ENCODE peak calls at places on chromosomes 1 and 21, in four cellular contexts. W is CD8-positive, alpha-beta memory T cell; M is aorta; X is heart left ventricle. Q is an unnamed sample.

GRCh38 chr1:209642817-209643216 is 9.4 kb downstream of the LAMB3 start:
- DNase-seq in W (no peak), M (no peak), X (no peak), Q (no peak)

GRCh38 chr1:155183775-155184221 is 10.1 kb downstream of the TRIM46 start:
- DNase-seq in W (peak; percentile 37), M (peak; percentile 42), X (no peak), Q (no peak)

GRCh38 chr1:186753241-186753640 is 73.0 kb upstream of the PTGS2 start:
- DNase-seq in W (no peak), M (no peak), X (no peak), Q (no peak)

GRCh38 chr1:87980494-87980893 is 651.8 kb downstream of the LMO4 start:
- DNase-seq in W (no peak), M (no peak), X (no peak), Q (no peak)

GRCh38 chr1:41919131-41919530 is 409 bp upstream of the HIVEP3 start:
- DNase-seq in W (no peak), M (no peak), X (no peak), Q (no peak)

GRCh38 chr1:88802950-88803349 is 88.4 kb downstream of the GTF2B start:
- DNase-seq in W (no peak), M (no peak), X (no peak), Q (no peak)

GRCh38 chr1:4700801-4701200 is 46.4 kb downstream of the AJAP1 start:
- DNase-seq in W (no peak), M (no peak), X (no peak), Q (no peak)

GRCh38 chr1:119253366-119253765 is 112.9 kb upstream of the WARS2 start:
- DNase-seq in W (no peak), M (no peak), X (no peak), Q (no peak)

GRCh38 chr21:37654596-37654995 is 261.7 kb downstream of the KCNJ6 start:
- DNase-seq in W (no peak), M (no peak), X (no peak), Q (no peak)

GRCh38 chr21:25385912-25386474 is 221.3 kb downstream of the MRPL39 start:
- DNase-seq in W (no peak), M (no peak), X (no peak), Q (peak; percentile 26)

GRCh38 chr1:43708006-43708412 is 673 bp downstream of the ST3GAL3 start:
- DNase-seq in W (no peak), M (no peak), X (no peak), Q (peak; percentile 5)

GRCh38 chr1:64363116-64363515 is 106.8 kb upstream of the CACHD1 start:
- DNase-seq in W (no peak), M (no peak), X (no peak), Q (no peak)

GRCh38 chr1:175367896-175368295 is 175.3 kb upstream of the KIAA0040 start:
- DNase-seq in W (no peak), M (no peak), X (no peak), Q (no peak)

GRCh38 chr21:42784896-42785451 is 94.4 kb downstream of the WDR4 start:
- DNase-seq in W (no peak), M (no peak), X (no peak), Q (no peak)

GRCh38 chr1:116824631-116825399 is 70.6 kb downstream of the CD2 start:
- DNase-seq in W (no peak), M (no peak), X (no peak), Q (no peak)

GRCh38 chr21:44956356-44957046 is 16.7 kb downstream of the SLX9 start:
- DNase-seq in W (no peak), M (peak; percentile 36), X (no peak), Q (no peak)

GRCh38 chr21:44955803-44956175 is 16.0 kb downstream of the SLX9 start:
- DNase-seq in W (no peak), M (peak; percentile 29), X (no peak), Q (no peak)

GRCh38 chr21:44958471-44959191 is 18.8 kb downstream of the SLX9 start:
- DNase-seq in W (no peak), M (peak; percentile 92), X (peak; percentile 86), Q (no peak)

GRCh38 chr21:44957901-44958451 is 18.1 kb downstream of the SLX9 start:
- DNase-seq in W (no peak), M (peak; percentile 54), X (no peak), Q (no peak)

DNA sequence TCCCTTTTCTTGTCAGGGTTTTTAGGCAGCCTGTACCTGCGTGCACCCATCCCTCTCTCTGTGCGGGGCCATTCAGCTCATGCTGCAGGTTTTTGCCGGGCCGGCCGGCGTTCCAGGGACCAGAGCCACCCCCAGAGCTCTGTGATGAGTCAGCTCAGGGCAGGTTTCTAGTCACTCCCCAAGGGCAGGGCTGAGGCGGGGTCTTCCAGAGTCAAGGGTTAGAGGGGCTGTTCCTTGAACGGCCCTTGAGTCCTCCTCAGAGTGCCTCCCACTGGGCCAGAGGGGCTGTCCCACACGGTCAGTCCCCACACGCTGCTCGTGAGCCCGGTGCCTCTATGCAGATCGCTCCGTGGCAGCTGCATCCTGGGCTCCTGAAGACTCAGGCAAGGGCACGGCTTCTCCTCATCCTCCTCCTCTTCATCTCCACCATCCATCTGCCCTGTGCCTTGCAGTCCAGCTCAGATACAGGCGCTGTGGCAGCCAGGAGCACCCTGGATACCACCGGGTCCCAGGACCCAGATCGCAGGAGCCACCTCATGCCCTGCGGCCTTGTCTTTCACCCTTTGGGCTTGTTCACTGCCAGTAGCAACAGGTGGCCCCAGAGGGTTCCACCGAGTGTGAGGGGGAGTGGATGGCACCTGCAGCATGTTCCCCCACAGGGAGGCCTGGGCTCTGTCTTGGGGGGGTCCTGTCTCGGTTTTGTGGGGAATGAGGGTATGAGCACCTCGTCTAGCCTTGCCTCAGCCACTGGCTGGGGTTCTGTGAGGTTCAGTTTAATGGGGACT is 17.4 kb downstream of the SLX9 start:
- DNase-seq in W (no peak), M (peak; percentile 43), X (no peak), Q (no peak)
- H3K36me3 ChIP-seq in W (peaks cover 9% of the 10 kb centered on the region), M (no peaks in the 10 kb centered on the region), X (peaks cover 4% of the 10 kb centered on the region), Q (peaks cover 4% of the 10 kb centered on the region)

DNA sequence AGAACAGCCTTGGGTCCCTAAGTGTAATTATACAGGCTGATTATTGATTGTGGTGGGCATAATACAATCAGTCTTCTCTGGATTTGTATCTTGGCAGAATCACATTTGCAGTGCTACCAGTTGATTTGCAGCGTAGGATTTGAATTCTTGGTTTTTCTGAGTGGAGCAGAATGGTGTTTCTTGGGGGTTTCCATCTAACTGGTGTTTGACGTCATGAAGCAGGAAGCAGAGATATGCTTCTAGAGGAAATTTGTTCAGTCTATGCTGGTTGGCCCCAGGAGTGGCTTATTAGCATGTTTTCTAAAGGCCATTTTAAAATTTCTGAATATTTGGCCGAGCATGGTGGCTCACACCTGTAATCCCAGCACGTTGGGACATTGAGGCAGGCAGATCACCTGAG is 3.4 kb downstream of the CTTNBP2NL start:
- DNase-seq in W (no peak), M (no peak), X (no peak), Q (no peak)
- H3K4me1 ChIP-seq in W (peaks cover 13% of the 10 kb centered on the region), M (peaks cover 2% of the 10 kb centered on the region), X (peaks cover 57% of the 10 kb centered on the region), Q (peaks cover 14% of the 10 kb centered on the region)

DNA sequence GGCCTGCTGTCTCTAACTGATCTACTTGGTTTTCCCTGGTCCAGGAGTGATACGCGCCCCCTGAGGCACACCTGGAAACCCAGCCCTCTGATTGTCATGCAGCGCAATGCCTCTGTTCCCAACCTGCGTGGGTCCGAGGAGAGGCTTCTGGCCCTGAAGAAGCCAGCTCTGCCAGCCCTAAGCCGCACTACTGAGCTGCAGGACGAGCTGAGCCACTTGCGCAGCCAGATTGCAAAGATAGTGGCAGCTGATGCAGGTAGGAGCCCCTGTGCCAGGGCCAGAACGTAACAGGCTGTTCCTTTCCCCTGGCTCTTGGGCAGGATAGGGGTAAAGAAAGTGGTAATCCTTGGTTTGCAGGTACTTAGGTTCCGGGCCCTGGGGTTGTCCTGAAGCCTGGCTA is 6.8 kb downstream of the MTFR1L start:
- DNase-seq in W (no peak), M (no peak), X (no peak), Q (no peak)
- H3K36me3 ChIP-seq in W (peaks cover 33% of the 10 kb centered on the region), M (peaks cover 8% of the 10 kb centered on the region), X (peaks cover 36% of the 10 kb centered on the region), Q (peaks cover 9% of the 10 kb centered on the region)

DNA sequence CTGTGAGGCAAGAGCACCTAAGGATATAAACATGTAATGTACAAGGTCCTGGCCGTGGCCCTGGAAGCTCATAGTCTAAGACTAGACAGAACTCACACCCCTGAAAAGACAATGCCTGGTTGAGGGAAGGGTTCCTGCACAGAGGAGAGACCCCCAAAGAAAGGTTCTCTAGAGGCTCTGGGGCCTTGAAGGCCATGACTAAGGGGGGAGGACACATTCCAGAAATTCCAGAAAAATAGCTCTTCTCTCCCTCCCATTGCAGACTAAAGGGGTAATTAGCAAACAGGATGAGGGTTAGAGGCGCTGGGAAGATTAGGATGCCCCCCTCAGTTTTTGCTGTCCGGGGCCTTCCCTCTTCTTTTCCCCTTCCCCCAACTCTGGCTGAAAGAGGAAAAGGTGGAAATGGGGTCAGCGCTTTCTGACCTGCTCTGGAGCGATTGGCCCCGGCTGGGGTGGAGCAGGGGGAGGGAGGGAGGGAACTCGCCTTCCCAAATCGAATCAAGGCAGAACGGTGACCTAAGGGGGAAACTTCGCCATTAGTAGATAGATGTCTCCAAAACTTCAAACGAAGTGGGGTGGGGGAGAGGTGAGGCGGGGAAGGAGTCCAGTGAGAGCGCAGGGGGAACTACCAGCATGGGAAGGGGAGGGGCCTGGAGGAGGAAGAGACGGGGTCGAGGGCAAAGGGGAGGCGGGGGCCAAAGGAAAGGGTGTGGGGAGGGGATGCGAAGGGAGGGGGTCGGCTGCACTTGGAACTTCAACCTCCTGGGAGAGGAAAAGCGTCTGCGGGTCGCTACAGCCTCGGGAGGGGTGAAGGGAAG is 11.8 kb downstream of the PAX7 start:
- DNase-seq in W (no peak), M (no peak), X (no peak), Q (no peak)
- H3K4me1 ChIP-seq in W (peaks cover 23% of the 10 kb centered on the region), M (no peaks in the 10 kb centered on the region), X (peaks cover 26% of the 10 kb centered on the region), Q (no peaks in the 10 kb centered on the region)

GRCh38 chr1:200849430-200849829 is 23.4 kb upstream of the GPR25 start:
- DNase-seq in W (no peak), M (no peak), X (no peak), Q (no peak)
- H3K36me3 ChIP-seq in W (no peaks in the 10 kb centered on the region), M (peaks cover 8% of the 10 kb centered on the region), X (peaks cover 25% of the 10 kb centered on the region), Q (no peaks in the 10 kb centered on the region)

DNA sequence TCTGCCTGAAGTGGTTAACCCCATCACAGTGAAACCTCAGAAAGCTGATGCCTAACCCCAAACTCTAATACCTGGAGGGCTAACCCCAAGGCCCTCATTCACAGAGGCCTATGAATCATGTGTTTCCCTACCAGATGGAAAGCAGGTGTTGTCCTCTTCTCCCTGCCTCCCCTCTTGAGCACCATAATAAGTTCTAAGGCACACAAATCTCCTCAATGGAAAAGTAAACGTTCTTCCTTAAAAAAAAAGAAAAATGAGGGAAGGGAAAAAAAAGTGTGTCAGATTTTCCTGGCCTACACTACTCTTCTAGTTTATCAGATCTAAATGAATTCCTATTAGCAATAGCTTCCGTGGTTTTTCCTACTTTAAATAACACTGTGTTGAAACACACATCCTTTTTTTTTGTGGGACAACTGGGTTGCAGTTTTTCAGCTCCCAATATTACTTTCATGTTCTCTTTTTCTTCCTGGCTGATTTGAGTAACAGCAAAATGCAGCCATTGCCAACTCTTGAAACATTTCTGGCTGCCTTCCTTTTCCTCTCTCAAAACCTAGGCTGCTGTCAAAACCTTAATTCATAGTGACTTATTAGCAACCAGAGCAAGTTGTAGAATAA is 43.2 kb downstream of the SLC44A3 start:
- DNase-seq in W (no peak), M (no peak), X (no peak), Q (no peak)
- H3K4me1 ChIP-seq in W (no peaks in the 10 kb centered on the region), M (peaks cover 7% of the 10 kb centered on the region), X (peaks cover 34% of the 10 kb centered on the region), Q (no peaks in the 10 kb centered on the region)

Q was measured in naive thymus-derived CD4-positive, alpha-beta T cell.